ENCODE peak calls at places on chromosomes 4 and X, in five cellular contexts. S, R, L, Y and K are unnamed samples.

GRCh38 chr4:98581126-98581525 is 77.3 kb downstream of the TSPAN5 start:
- DNase-seq in S (no peak), Y (no peak), L (no peak), R (no peak), K (no peak)

GRCh38 chr4:10013722-10014121 is 7.6 kb downstream of the SLC2A9 start:
- DNase-seq in R (peak), L (peak), Y (peak), S (peak), K (peak)

GRCh38 chr4:163495900-163496299 is 1.4 kb downstream of the TMA16 start:
- DNase-seq in Y (no peak), R (peak), S (peak), L (no peak), K (no peak)

GRCh38 chr4:169160825-169161224 is 109.9 kb downstream of the SH3RF1 start:
- DNase-seq in Y (peak), L (no peak), R (no peak), S (no peak), K (no peak)

GRCh38 chrX:19849433-19850190 is 37.8 kb downstream of the SH3KBP1 start:
- DNase-seq in R (peak), Y (no peak), L (no peak), S (peak), K (no peak)

GRCh38 chr4:90120037-90120436 is 7.2 kb upstream of the CCSER1 start:
- DNase-seq in S (peak), Y (no peak), R (no peak), L (no peak), K (no peak)

GRCh38 chr4:32864713-32865351 is 2144.7 kb downstream of the PCDH7 start:
- DNase-seq in S (no peak), L (no peak), R (no peak), Y (peak), K (no peak)

GRCh38 chr4:12966741-12967140 is 517.4 kb downstream of the RAB28 start:
- DNase-seq in L (no peak), R (no peak), Y (no peak), S (no peak), K (no peak)

GRCh38 chr4:121126449-121127006 is 37.6 kb downstream of the TNIP3 start:
- DNase-seq in S (no peak), L (no peak), Y (no peak), R (no peak), K (no peak)

GRCh38 chr4:24273148-24273547 is 311.2 kb downstream of the DHX15 start:
- DNase-seq in Y (no peak), L (no peak), R (no peak), S (no peak), K (no peak)

GRCh38 chr4:99148545-99148944 is 4.4 kb upstream of the ADH4 start:
- DNase-seq in L (no peak), Y (no peak), R (no peak), S (no peak), K (peak)

GRCh38 chrX:44344194-44344593 is 722 bp upstream of the EFHC2 start:
- DNase-seq in S (peak), L (no peak), R (no peak), Y (no peak), K (peak)

GRCh38 chrX:115949900-115950822 is 220.4 kb upstream of the AGTR2 start:
- DNase-seq in Y (no peak), R (no peak), L (no peak), S (peak), K (no peak)

GRCh38 chr4:168682898-168683500 is 186.1 kb downstream of the PALLD start:
- DNase-seq in S (no peak), R (no peak), L (no peak), Y (no peak), K (no peak)

GRCh38 chrX:112819013-112819635 is 21.5 kb downstream of the AMOT start:
- DNase-seq in R (no peak), Y (peak), S (no peak), L (no peak), K (no peak)

GRCh38 chrX:57453901-57454300 is 137.9 kb upstream of the ZXDB start:
- DNase-seq in Y (no peak), S (peak), L (no peak), R (peak), K (no peak)

GRCh38 chrX:41518127-41518840 is 71.1 kb downstream of the NYX start:
- DNase-seq in L (no peak), R (no peak), Y (no peak), S (no peak), K (no peak)

GRCh38 chr4:48801739-48802138 is 21.7 kb upstream of the FRYL start:
- DNase-seq in S (no peak), L (no peak), R (no peak), Y (no peak), K (no peak)

GRCh38 chr4:40303751-40304150 is 31.4 kb upstream of the CHRNA9 start:
- DNase-seq in S (no peak), L (no peak), Y (no peak), R (no peak), K (no peak)

GRCh38 chr4:170399894-170400293 is 310.1 kb upstream of the AADAT start:
- DNase-seq in S (no peak), L (no peak), Y (no peak), R (no peak), K (no peak)

GRCh38 chr4:100644150-100644549 is 126.3 kb upstream of the EMCN start:
- DNase-seq in S (no peak), Y (no peak), L (no peak), R (no peak), K (no peak)

GRCh38 chr4:56743550-56743949 is 62.5 kb upstream of the HOPX start:
- DNase-seq in S (no peak), L (peak), R (no peak), Y (no peak), K (peak)

GRCh38 chr4:170025523-170026252 is 507 bp downstream of the MFAP3L start:
- DNase-seq in Y (peak), R (no peak), S (no peak), L (peak), K (peak)

GRCh38 chr4:143397887-143398286 is 61.2 kb downstream of the GAB1 start:
- DNase-seq in L (no peak), R (no peak), S (no peak), Y (peak), K (no peak)

GRCh38 chr4:8302331-8302730 is 32.8 kb downstream of the HTRA3 start:
- DNase-seq in Y (no peak), S (no peak), L (no peak), R (no peak), K (no peak)

GRCh38 chr4:40594261-40595178 is 35.1 kb downstream of the RBM47 start:
- DNase-seq in L (no peak), R (no peak), S (no peak), Y (peak), K (no peak)

GRCh38 chr4:41994461-41994860 is 4.1 kb downstream of the SLC30A9 start:
- DNase-seq in L (no peak), R (no peak), Y (no peak), S (peak), K (no peak)

GRCh38 chr4:181569553-181569952 is 673.6 kb upstream of the TENM3 start:
- DNase-seq in Y (peak), L (no peak), R (peak), S (peak), K (no peak)

GRCh38 chrX:30702736-30703135 is 49.5 kb downstream of the GK start:
- DNase-seq in S (no peak), R (no peak), L (no peak), Y (peak), K (no peak)

GRCh38 chrX:106899276-106899675 is 3.9 kb downstream of the RIPPLY1 start:
- DNase-seq in R (no peak), Y (no peak), S (no peak), L (no peak), K (no peak)

GRCh38 chr4:157700898-157701694 is 471.7 kb downstream of the GASK1B start:
- DNase-seq in R (no peak), L (no peak), Y (no peak), S (no peak), K (no peak)

GRCh38 chrX:107829880-107830279 is 4.2 kb downstream of the MID2 start:
- DNase-seq in Y (no peak), S (no peak), L (no peak), R (no peak), K (no peak)

GRCh38 chrX:44042731-44043130 is 69.5 kb upstream of the NDP start:
- DNase-seq in S (no peak), R (no peak), Y (peak), L (no peak), K (no peak)

GRCh38 chr4:39686997-39687396 is 10.9 kb upstream of the UBE2K start:
- DNase-seq in R (no peak), S (peak), Y (no peak), L (no peak), K (no peak)

GRCh38 chr4:17866790-17867189 is 56.0 kb downstream of the NCAPG start:
- DNase-seq in L (no peak), S (no peak), R (no peak), Y (no peak), K (no peak)

GRCh38 chr4:163681208-163681821 is 186.8 kb downstream of the TMA16 start:
- DNase-seq in S (peak), Y (no peak), R (peak), L (peak), K (no peak)

GRCh38 chr4:7646384-7647061 is 211.8 kb upstream of the PSAPL1 start:
- DNase-seq in Y (peak), R (no peak), L (no peak), S (peak), K (no peak)

GRCh38 chrX:112967341-112967740 is 126.7 kb upstream of the AMOT start:
- DNase-seq in S (no peak), R (no peak), Y (no peak), L (no peak), K (no peak)

GRCh38 chrX:150621652-150622051 is 53.2 kb downstream of the MTM1 start:
- DNase-seq in L (no peak), S (no peak), Y (no peak), R (no peak), K (no peak)

GRCh38 chr4:72275381-72275780 is 243.6 kb downstream of the NPFFR2 start:
- DNase-seq in Y (no peak), L (no peak), S (no peak), R (no peak), K (no peak)

GRCh38 chr4:88456757-88457306 is at the start of gene HERC5:
- DNase-seq in R (peak), Y (peak), S (peak), L (peak), K (peak)
- H3K4me3 ChIP-seq in R (peak), Y (peak), S (peak), L (peak), K (peak)

DNA sequence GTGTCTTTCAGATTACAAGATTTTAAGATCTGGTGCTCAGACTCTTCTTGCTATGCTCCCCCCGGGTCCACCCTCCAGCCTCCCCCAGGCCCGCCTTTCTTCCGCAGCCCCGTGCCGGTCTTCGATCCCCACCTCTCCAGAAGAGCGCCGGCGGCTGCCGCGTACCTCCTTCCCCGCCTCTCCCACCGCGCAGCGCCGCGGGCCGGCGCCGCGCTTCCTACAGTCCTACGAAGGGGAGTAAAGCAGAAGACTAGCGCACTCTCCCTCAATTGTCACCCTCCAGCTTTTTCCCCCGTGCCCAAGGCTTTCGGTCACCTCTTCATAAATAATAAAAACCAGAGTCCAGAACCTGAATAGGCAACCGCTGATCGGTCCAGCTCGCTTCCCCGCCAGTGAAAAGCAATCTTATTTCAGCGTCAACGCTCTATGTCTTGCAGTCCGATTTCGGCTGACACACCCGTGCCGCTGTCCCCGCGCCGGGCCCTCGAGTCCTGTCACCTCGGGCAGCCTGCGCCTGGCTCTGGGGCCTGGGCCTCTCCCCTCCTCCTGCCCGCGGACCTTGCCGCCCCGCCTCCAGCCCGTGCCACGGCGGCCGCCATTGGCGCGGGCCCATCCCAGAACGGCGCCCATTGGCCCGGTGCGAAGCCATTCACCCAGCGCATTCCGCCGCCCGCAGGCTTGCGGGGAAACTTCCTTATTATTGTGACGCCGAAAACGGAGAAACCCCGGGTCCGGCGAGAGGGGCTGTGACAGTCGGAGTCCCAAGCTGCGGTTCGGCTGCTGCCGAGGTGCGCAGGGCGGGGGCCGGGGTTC is at the start of gene HERC3:
- DNase-seq in R (peak), L (peak), Y (peak), S (peak), K (peak)
- TF ChIP-seq CTCF in R (no peak), L (no peak), Y (no peak), S (no peak), K (no peak)

GRCh38 chrX:13570245-13570573 is 808 bp downstream of the EGFL6 start:
- DNase-seq in R (no peak), L (no peak), Y (no peak), S (no peak), K (no peak)
- H3K4me3 ChIP-seq in R (no peak), L (no peak), Y (peak), S (no peak), K (no peak)

GRCh38 chr4:47703008-47703407 is 134.9 kb downstream of the CORIN start:
- DNase-seq in S (no peak), R (no peak), Y (no peak), L (no peak), K (no peak)

GRCh38 chr4:47705326-47705981 is 132.4 kb downstream of the CORIN start:
- DNase-seq in S (peak), R (peak), L (no peak), Y (peak), K (no peak)

GRCh38 chr4:47703964-47704363 is 133.9 kb downstream of the CORIN start:
- DNase-seq in R (no peak), Y (peak), S (no peak), L (no peak), K (no peak)

GRCh38 chr4:47701286-47701685 is 136.6 kb downstream of the CORIN start:
- DNase-seq in Y (no peak), S (no peak), R (no peak), L (no peak), K (no peak)

GRCh38 chr4:47704693-47705325 is 133.1 kb downstream of the CORIN start:
- DNase-seq in L (no peak), S (peak), Y (peak), R (peak), K (no peak)
- TF ChIP-seq CTCF in L (no peak), S (peak), Y (peak), R (peak), K (no peak)

GRCh38 chrX:131703646-131704045 is 159.8 kb downstream of the OR13H1 start:
- DNase-seq in S (no peak), L (peak), Y (no peak), R (no peak), K (no peak)
- H3K4me3 ChIP-seq in S (no peak), L (no peak), Y (no peak), R (no peak), K (no peak)

DNA sequence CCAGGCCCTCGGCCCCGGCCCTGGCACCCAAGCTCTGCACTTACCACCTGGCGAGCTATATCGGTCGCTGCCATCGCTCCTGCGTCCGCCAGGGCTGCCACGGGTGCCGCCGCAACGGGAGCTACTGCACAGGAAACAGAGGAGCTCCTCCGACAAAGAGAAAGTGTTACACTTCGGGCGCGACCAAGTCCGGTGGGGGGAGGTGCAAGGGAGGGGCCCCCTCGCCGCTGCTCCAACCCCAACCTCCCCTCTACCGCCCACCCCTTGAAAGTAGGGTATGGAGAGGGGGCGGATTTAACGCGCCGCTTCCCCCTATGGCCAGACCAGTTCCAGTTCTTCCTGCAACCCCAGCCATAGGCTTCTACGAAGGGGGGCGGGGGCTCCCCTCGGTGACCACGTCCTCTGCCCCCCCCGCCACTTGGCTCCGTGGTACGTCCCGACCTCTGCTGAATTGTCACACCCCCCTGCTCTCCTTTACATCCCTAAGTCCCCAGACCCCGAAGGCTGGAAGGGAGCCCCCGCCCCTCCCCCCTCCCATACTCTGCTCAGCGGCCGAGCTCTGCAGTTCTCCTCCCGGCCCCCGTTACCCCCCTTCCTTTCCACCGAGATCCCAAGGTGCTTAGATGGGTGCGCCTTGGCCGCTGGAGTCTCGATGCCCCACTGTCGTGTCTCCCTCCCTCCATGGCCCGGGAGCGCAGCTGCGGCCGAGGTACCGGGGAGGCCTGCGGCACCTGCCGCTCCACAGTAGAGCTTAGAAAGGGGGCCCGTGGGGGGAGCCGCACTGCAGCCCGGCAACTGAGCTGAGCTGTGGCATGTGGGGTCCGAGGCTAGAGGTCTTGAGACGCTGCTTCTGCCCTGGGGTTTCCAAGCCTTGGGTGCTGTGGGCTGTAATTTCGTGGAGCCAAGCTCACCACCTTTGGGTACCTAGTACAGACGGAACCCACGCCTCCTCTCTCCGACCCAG is at the start of gene SEPTIN6:
- DNase-seq in R (peak), Y (peak), L (peak), S (peak), K (peak)
- TF ChIP-seq CTCF in R (no peak), Y (no peak), L (no peak), S (no peak), K (no peak)

DNA sequence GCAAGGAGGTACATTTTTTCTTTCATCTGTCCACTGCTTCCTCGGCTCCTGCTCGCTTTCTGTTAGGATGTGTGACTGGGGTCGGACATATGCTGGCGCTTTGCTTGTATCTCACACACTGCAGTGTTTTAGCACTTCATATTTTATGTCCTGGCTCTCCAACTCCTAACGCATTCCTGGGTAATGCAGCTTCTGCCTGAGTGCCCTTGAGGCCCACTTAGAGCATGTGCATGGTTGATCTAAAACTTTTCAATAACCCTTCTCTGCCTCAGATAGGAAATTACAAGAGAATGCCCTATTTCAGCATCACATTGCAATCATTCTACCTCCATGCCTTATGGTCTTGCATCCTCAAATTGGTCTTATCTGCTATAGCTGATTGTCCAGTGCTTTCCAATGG is 65.3 kb downstream of the NEIL3 start:
- DNase-seq in L (no peak), Y (peak), R (no peak), S (no peak), K (no peak)
- H3K4me3 ChIP-seq in L (no peak), Y (no peak), R (no peak), S (no peak), K (no peak)

GRCh38 chr4:148120216-148120615 is 322.0 kb downstream of the NR3C2 start:
- DNase-seq in Y (peak), R (no peak), S (no peak), L (no peak), K (no peak)
- TF ChIP-seq CTCF in Y (no peak), R (no peak), S (no peak), L (no peak), K (no peak)

GRCh38 chr4:152935138-152935537 is 985 bp upstream of the FHDC1 start:
- DNase-seq in R (no peak), Y (peak), L (peak), S (peak), K (peak)
- H3K4me3 ChIP-seq in R (no peak), Y (no peak), L (no peak), S (no peak), K (no peak)

GRCh38 chr4:76253511-76253910 is 2.0 kb downstream of the FAM47E start:
- DNase-seq in L (no peak), S (no peak), Y (no peak), R (no peak), K (no peak)

GRCh38 chr4:76256032-76256431 is 4.5 kb downstream of the FAM47E start:
- DNase-seq in L (no peak), R (no peak), Y (no peak), S (no peak), K (no peak)

GRCh38 chr4:76252271-76252653 is 741 bp downstream of the FAM47E start:
- DNase-seq in R (no peak), S (no peak), Y (peak), L (no peak), K (no peak)

GRCh38 chr4:76250962-76251361 is 559 bp upstream of the FAM47E start:
- DNase-seq in Y (no peak), L (peak), R (no peak), S (no peak), K (no peak)

GRCh38 chr4:76251448-76252270 is at the start of gene FAM47E:
- DNase-seq in L (peak), R (no peak), Y (peak), S (peak), K (peak)
- TF ChIP-seq CTCF in L (peak), R (no peak), Y (peak), S (peak), K (no peak)